ENCODE peak calls at places on chromosomes 6 and 20, in six cellular contexts. R is stimulated activated CD8-positive, alpha-beta memory T cell treated with anti-CD3 and anti-CD28 coated beads, Interleukin-12 subunit alpha, Interleukin-12 subunit beta, amount 100 ng/mL, for 4 hours; A is NCI-H1092; Z is right lobe of liver; N is amniotic stem cell; O is activated CD4-positive, alpha-beta T cell treated with anti-CD3 and anti-CD28 coated beads, Interleukin-2, amount 50 U/mL, for 1 hour. L is an unnamed sample.

GRCh38 chr6:70080443-70081062 is 214.2 kb downstream of the COL19A1 start:
- DNase-seq in Z (no peak), N (no peak), A (no peak), R (no peak), O (no peak), L (no peak)

GRCh38 chr6:106692112-106692822 is 62.9 kb downstream of the QRSL1 start:
- DNase-seq in N (no peak), O (no peak), R (no peak), Z (peak), A (no peak), L (peak)

GRCh38 chr20:37413023-37413334 is 67.0 kb downstream of the SRC start:
- DNase-seq in O (no peak), N (no peak), Z (no peak), R (no peak), A (no peak), L (no peak)

GRCh38 chr6:52929321-52930164 is 20.0 kb upstream of the GSTA3 start:
- DNase-seq in N (peak), R (no peak), Z (peak), O (no peak), A (no peak), L (peak)

GRCh38 chr6:75266716-75267291 is 17.8 kb downstream of the TMEM30A start:
- DNase-seq in N (peak), R (no peak), O (no peak), Z (no peak), A (no peak), L (no peak)

GRCh38 chr6:16969699-16970695 is 131.9 kb upstream of the STMND1 start:
- DNase-seq in A (no peak), R (no peak), N (no peak), Z (no peak), O (no peak), L (no peak)

GRCh38 chr6:153001767-153002612 is 519 bp downstream of the MTRF1L start:
- DNase-seq in A (no peak), N (no peak), Z (no peak), R (no peak), O (no peak), L (no peak)

GRCh38 chr6:122553697-122554096 is 56.5 kb upstream of the PKIB start:
- DNase-seq in Z (no peak), R (no peak), A (no peak), O (no peak), N (no peak), L (no peak)

GRCh38 chr20:610130-611046 is at the start of gene TCF15:
- DNase-seq in N (no peak), R (no peak), O (no peak), Z (peak), A (no peak), L (no peak)

GRCh38 chr6:105136433-105137350 is 43.1 kb downstream of the POPDC3 start:
- DNase-seq in N (no peak), R (no peak), A (no peak), Z (peak), O (no peak), L (peak)

GRCh38 chr6:143264996-143265734 is 185.3 kb downstream of the ADAT2 start:
- DNase-seq in A (no peak), R (no peak), N (no peak), O (no peak), Z (no peak), L (no peak)

GRCh38 chr6:90293319-90293937 is 3.2 kb downstream of the BACH2 start:
- DNase-seq in O (no peak), Z (peak), N (no peak), R (no peak), A (no peak), L (no peak)

GRCh38 chr6:36907781-36908180 is 22.0 kb downstream of the C6orf89 start:
- DNase-seq in N (no peak), R (no peak), Z (peak), A (peak), O (no peak), L (no peak)

GRCh38 chr20:13922241-13922640 is 68.2 kb downstream of the SEL1L2 start:
- DNase-seq in O (no peak), R (no peak), A (no peak), Z (no peak), N (no peak), L (no peak)

GRCh38 chr20:58544301-58544700 is 29.1 kb upstream of the APCDD1L start:
- DNase-seq in N (no peak), A (no peak), O (no peak), R (no peak), Z (no peak), L (no peak)

GRCh38 chr6:40098774-40099173 is 164.5 kb upstream of the MOCS1 start:
- DNase-seq in R (no peak), A (no peak), O (no peak), Z (no peak), N (no peak), L (no peak)

GRCh38 chr6:103797738-103798137 is 1062.0 kb downstream of the HACE1 start:
- DNase-seq in O (no peak), A (no peak), R (no peak), N (no peak), Z (no peak), L (no peak)

GRCh38 chr6:28349344-28349891 is 329 bp upstream of the ZKSCAN3 start:
- DNase-seq in Z (no peak), O (no peak), A (no peak), N (no peak), R (no peak), L (no peak)

GRCh38 chr6:123808556-123808955 is 4.9 kb downstream of the NKAIN2 start:
- DNase-seq in N (no peak), Z (no peak), A (peak), O (no peak), R (no peak), L (no peak)

GRCh38 chr6:78835817-78836216 is 31.5 kb upstream of the IRAK1BP1 start:
- DNase-seq in N (no peak), O (no peak), Z (no peak), A (no peak), R (no peak), L (no peak)

GRCh38 chr20:1685304-1686052 is 27.9 kb upstream of the SIRPG start:
- DNase-seq in Z (no peak), N (no peak), R (no peak), A (no peak), O (no peak), L (no peak)

GRCh38 chr20:19427480-19427879 is 215.0 kb downstream of the SLC24A3 start:
- DNase-seq in Z (peak), O (no peak), N (no peak), A (no peak), R (no peak), L (no peak)

GRCh38 chr6:72976389-72976900 is 248.9 kb downstream of the KHDC1L start:
- DNase-seq in N (no peak), O (no peak), R (no peak), A (no peak), Z (no peak), L (no peak)

GRCh38 chr20:51811040-51811351 is 8.7 kb upstream of the SALL4 start:
- DNase-seq in Z (no peak), A (no peak), N (no peak), O (no peak), R (no peak), L (no peak)

GRCh38 chr20:37385659-37386504 is 39.9 kb downstream of the SRC start:
- DNase-seq in R (no peak), N (no peak), O (no peak), Z (peak), A (no peak), L (no peak)

GRCh38 chr6:19836799-19837510 is at the start of gene ID4:
- DNase-seq in R (no peak), N (peak), Z (peak), O (no peak), A (peak), L (peak)

GRCh38 chr6:25318589-25318988 is 39.4 kb downstream of the CARMIL1 start:
- DNase-seq in O (no peak), A (peak), Z (no peak), N (no peak), R (no peak), L (no peak)

GRCh38 chr6:25830461-25830860 is 1.4 kb downstream of the SLC17A1 start:
- DNase-seq in Z (no peak), N (no peak), O (no peak), A (no peak), R (no peak), L (no peak)

GRCh38 chr6:70956451-70957283 is at the start of gene B3GAT2:
- DNase-seq in N (no peak), R (no peak), O (no peak), A (no peak), Z (peak), L (peak)

GRCh38 chr20:18694071-18694470 is 106.2 kb downstream of the DTD1 start:
- DNase-seq in R (no peak), N (no peak), Z (no peak), O (no peak), A (peak), L (no peak)

GRCh38 chr6:110404602-110405001 is 10.8 kb downstream of the DDO start:
- DNase-seq in N (no peak), A (no peak), Z (no peak), O (no peak), R (no peak), L (no peak)

GRCh38 chr20:62193079-62194025 is 10.5 kb downstream of the MTG2 start:
- DNase-seq in N (no peak), Z (peak), R (no peak), A (no peak), O (no peak), L (no peak)

GRCh38 chr20:62768234-62768814 is 27.9 kb upstream of the MRGBP start:
- DNase-seq in O (no peak), N (no peak), R (no peak), A (no peak), Z (peak), L (no peak)

GRCh38 chr20:48682529-48683385 is 145.0 kb downstream of the PREX1 start:
- DNase-seq in A (peak), N (peak), O (no peak), Z (peak), R (no peak), L (peak)

L was measured in pancreas.